ENCODE peak calls at places on chromosomes 12 and 14, in four cellular contexts. A is tibial artery, F is MM.1S, X is SK-N-SH. C is an unnamed sample.

GRCh38 chr12:90020006-90020405 is 311.4 kb upstream of the ATP2B1 start:
- DNase-seq in A (no peak), F (no peak), X (no peak), C (no peak)

GRCh38 chr12:123714302-123714627 is 2.1 kb downstream of the ATP6V0A2 start:
- DNase-seq in A (no peak), F (no peak), X (no peak), C (no peak)

GRCh38 chr12:12990700-12991468 is 9.2 kb downstream of the HEBP1 start:
- DNase-seq in A (no peak), F (no peak), X (no peak), C (no peak)

GRCh38 chr14:100709252-100709955 is 17.3 kb upstream of the DLK1 start:
- DNase-seq in A (no peak), F (no peak), X (no peak), C (peak; percentile 6)

GRCh38 chr14:100297320-100298300 is 8.6 kb downstream of the SLC25A29 start:
- DNase-seq in A (peak; percentile 94), F (no peak), X (peak; percentile 30), C (no peak)

GRCh38 chr12:31650927-31651326 is 8.6 kb upstream of the ETFBKMT start:
- DNase-seq in A (no peak), F (no peak), X (no peak), C (no peak)

GRCh38 chr12:72286526-72286925 is 14.4 kb downstream of the TRHDE start:
- DNase-seq in A (no peak), F (no peak), X (no peak), C (no peak)

GRCh38 chr12:92134638-92135274 is 10.9 kb downstream of the BTG1 start:
- DNase-seq in A (no peak), F (peak; percentile 5), X (no peak), C (peak; percentile 73)

GRCh38 chr12:18700254-18700653 is 37.6 kb downstream of the PLCZ1 start:
- DNase-seq in A (no peak), F (no peak), X (peak; percentile 1), C (no peak)

GRCh38 chr12:129657179-129657578 is 246.6 kb downstream of the TMEM132D start:
- DNase-seq in A (no peak), F (no peak), X (no peak), C (no peak)

GRCh38 chr12:52217223-52217622 is 15.8 kb upstream of the KRT7 start:
- DNase-seq in A (peak; percentile 75), F (no peak), X (no peak), C (no peak)

GRCh38 chr12:109948382-109948781 is 47.8 kb downstream of the GIT2 start:
- DNase-seq in A (no peak), F (no peak), X (no peak), C (no peak)
- H3K4me1 ChIP-seq in A (peaks cover 12% of the 10 kb centered on the region), F (no peaks in the 10 kb centered on the region), X (peaks cover 10% of the 10 kb centered on the region), C (no peaks in the 10 kb centered on the region)

GRCh38 chr12:88145567-88146347 is 3.6 kb downstream of the TMTC3 start:
- DNase-seq in A (no peak), F (no peak), X (no peak), C (no peak)
- H3K4me1 ChIP-seq in A (peaks cover 2% of the 10 kb centered on the region), F (peaks cover 7% of the 10 kb centered on the region), X (peaks cover 8% of the 10 kb centered on the region), C (peaks cover 31% of the 10 kb centered on the region)

DNA sequence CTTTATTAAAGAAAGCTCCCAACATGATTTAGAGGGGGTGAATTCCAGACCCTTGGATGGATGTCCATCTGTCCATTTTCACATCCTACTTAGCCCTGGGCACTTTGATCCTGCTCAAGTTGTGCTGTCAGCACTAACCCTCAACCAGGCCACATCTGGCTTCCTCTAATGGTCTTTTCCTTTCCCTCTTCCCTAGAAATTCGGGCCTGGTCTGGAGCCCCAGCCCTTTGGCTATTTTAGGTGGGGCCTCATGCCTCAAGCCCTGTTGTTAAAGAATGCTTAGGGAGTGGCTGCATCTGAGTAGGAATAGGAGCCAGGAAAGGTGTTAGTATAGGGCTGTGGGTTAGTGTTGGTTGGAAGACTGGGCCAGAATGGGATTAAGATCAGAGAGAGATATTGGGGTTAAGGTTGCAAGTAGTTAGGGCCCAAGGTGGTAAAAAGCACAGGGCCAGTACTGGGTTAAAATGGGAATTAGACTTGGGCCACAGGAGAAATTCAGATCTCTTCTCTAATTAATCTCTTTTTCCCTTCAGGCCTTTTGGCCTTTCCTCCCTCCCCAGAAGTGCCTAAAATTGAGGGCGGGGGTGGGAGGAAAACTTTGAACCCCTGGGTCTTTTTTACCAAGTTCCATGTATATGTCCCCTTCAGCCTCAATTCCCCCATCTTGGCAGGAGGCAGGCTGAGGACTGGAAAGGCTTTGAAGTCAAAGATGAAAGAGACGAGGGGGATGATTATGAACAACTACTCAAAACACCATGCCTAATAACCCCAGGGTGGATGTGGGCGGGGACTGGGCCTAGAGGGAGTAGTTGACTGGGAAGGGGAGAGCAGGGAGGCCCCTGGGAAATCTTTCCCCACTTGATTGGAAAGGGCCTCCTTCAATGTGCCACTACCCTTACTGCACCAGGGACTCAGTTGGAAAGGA is 3.9 kb upstream of the ZNF385A start:
- DNase-seq in A (no peak), F (no peak), X (peak; percentile 60), C (no peak)
- H3K4me1 ChIP-seq in A (no peaks in the 10 kb centered on the region), F (peaks cover 20% of the 10 kb centered on the region), X (peaks cover 47% of the 10 kb centered on the region), C (peaks cover 14% of the 10 kb centered on the region)

GRCh38 chr12:14390449-14390848 is 25.0 kb downstream of the ATF7IP start:
- DNase-seq in A (no peak), F (no peak), X (no peak), C (no peak)
- H3K4me1 ChIP-seq in A (no peaks in the 10 kb centered on the region), F (peaks cover 14% of the 10 kb centered on the region), X (peaks cover 5% of the 10 kb centered on the region), C (peaks cover 80% of the 10 kb centered on the region)

GRCh38 chr12:114864688-114865685 is 181.0 kb upstream of the TBX3 start:
- DNase-seq in A (no peak), F (no peak), X (no peak), C (no peak)
- H3K4me1 ChIP-seq in A (no peaks in the 10 kb centered on the region), F (no peaks in the 10 kb centered on the region), X (peaks cover 10% of the 10 kb centered on the region), C (no peaks in the 10 kb centered on the region)

GRCh38 chr12:817941-818600 is 65.7 kb downstream of the WNK1 start:
- DNase-seq in A (no peak), F (no peak), X (no peak), C (no peak)
- H3K4me1 ChIP-seq in A (peaks cover 13% of the 10 kb centered on the region), F (peaks cover 8% of the 10 kb centered on the region), X (no peaks in the 10 kb centered on the region), C (peaks cover 27% of the 10 kb centered on the region)

GRCh38 chr14:69086537-69086936 is 66.4 kb downstream of the DCAF5 start:
- DNase-seq in A (no peak), F (no peak), X (no peak), C (no peak)
- H3K4me1 ChIP-seq in A (peaks cover 10% of the 10 kb centered on the region), F (no peaks in the 10 kb centered on the region), X (peaks cover 11% of the 10 kb centered on the region), C (no peaks in the 10 kb centered on the region)

GRCh38 chr12:111436811-111437210 is 31.1 kb downstream of the SH2B3 start:
- DNase-seq in A (no peak), F (no peak), X (no peak), C (no peak)
- H3K4me1 ChIP-seq in A (peaks cover 27% of the 10 kb centered on the region), F (peaks cover 23% of the 10 kb centered on the region), X (peaks cover 26% of the 10 kb centered on the region), C (peaks cover 68% of the 10 kb centered on the region)

GRCh38 chr12:131347732-131348131 is 363.2 kb upstream of the SFSWAP start:
- DNase-seq in A (no peak), F (no peak), X (no peak), C (no peak)

GRCh38 chr12:131348226-131349010 is 362.5 kb upstream of the SFSWAP start:
- DNase-seq in A (no peak), F (no peak), X (no peak), C (no peak)

GRCh38 chr12:131350943-131351318 is 360.0 kb upstream of the SFSWAP start:
- DNase-seq in A (no peak), F (no peak), X (no peak), C (no peak)

GRCh38 chr12:131351319-131352028 is 359.4 kb upstream of the SFSWAP start:
- DNase-seq in A (no peak), F (no peak), X (peak; percentile 47), C (no peak)

DNA sequence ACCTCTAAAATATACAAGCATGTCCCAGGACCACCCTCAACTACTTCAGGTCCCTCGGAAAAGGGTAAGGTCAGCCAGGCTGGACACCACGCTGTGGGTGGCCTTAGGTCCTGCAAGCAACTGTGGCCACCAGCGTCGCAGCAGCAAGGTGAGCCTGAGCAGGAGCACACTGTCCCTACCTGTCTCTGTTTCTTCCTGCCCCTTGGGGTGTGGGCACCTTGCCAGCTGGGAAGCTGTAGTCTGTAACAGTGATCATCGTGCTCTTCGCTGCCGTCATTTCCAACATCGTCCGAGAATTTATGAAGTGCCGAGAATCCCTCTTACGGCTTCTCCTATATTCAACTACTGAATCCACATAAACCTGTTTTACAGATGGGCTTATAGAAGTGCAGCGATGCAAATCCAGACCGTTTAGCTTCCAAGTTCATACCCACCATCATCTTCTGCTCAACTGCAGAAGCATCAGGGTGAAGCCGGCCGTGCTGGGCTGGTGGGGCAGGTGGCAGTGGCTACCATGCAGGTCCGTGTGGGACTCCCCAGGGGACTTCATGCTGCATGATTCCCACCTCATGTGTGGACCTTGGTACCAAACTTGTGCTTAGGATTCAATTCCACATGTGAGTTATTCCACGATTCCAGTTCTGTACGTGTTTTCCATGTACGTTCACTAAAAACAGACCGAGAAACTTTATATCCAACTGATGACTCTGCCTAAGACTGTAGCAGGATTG is 361.3 kb upstream of the SFSWAP start:
- DNase-seq in A (no peak), F (no peak), X (no peak), C (no peak)
- H3K4me1 ChIP-seq in A (no peaks in the 10 kb centered on the region), F (peaks cover 2% of the 10 kb centered on the region), X (peaks cover 3% of the 10 kb centered on the region), C (no peaks in the 10 kb centered on the region)

DNA sequence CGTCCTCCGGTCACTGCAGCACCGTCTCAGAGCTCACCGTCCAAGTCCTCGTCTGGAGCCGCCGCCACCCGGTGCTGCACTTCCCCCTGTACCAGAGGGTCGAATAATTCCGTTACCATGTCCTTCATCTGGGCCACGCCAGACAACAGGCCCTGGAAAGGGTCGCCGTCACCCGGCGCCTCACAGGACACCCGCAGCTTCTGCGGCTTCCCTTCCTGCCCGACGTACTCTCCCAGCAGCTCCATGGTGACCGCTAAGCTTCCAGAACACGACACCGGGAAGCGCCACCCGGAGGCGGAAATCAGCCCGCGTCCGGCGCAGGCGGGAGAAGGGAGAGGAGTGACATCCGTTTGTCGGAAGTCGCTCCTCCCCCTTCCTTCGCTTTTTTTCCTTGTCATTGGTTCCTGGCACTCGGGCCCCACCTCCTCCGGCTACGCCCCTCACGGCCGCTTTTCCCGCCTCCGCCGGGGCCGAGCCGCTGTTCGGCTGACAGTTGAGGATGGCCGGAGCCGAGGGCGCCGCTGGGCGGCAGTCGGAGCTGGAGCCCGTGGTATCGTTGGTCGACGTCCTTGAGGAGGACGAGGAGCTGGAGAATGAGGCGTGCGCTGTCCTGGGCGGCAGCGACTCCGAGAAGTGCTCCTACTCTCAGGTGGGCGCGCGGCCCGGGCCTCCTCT is at the start of the genes GON7 and UBR7:
- DNase-seq in A (peak; percentile 98), F (peak; percentile 87), X (peak; percentile 96), C (peak; percentile 85)
- H3K4me1 ChIP-seq in A (peaks cover 16% of the 10 kb centered on the region), F (peaks cover 3% of the 10 kb centered on the region), X (peaks cover 6% of the 10 kb centered on the region), C (peaks cover 41% of the 10 kb centered on the region)